ENCODE peak calls at places on chromosomes 3 and 15, in nine cellular contexts. B, T, J, L, G, R, Y, H and C are unnamed samples.
A peak's percentile ranks its signal among the peaks of the same experiment; 100 is the strongest.

GRCh38 chr3:28916713-28917499 is 364.0 kb upstream of the RBMS3 start:
- DNase-seq in T (peak; percentile 53), Y (peak; percentile 0), B (no peak), R (peak; percentile 33), G (peak; percentile 32), L (peak; percentile 61), J (peak; percentile 61), H (no peak), C (no peak)

GRCh38 chr15:80967451-80967850 is 22.2 kb downstream of the MESD start:
- DNase-seq in L (no peak), H (peak; percentile 28), T (no peak), G (no peak), R (no peak), B (no peak), Y (peak; percentile 54), J (no peak), C (no peak)

GRCh38 chr3:173745952-173746682 is 348.6 kb downstream of the NLGN1 start:
- DNase-seq in H (no peak), G (no peak), J (no peak), T (no peak), B (no peak), R (no peak), L (no peak), Y (no peak), C (no peak)

GRCh38 chr3:144257381-144257780 is 285.8 kb downstream of the DIPK2A start:
- DNase-seq in Y (no peak), H (no peak), B (no peak), T (no peak), J (no peak), L (no peak), G (no peak), R (no peak), C (no peak)

GRCh38 chr3:87855626-87856025 is 203.2 kb downstream of the CGGBP1 start:
- DNase-seq in T (no peak), H (no peak), J (no peak), R (no peak), L (no peak), Y (no peak), G (no peak), B (peak; percentile 25), C (no peak)

GRCh38 chr3:63279442-63279841 is 1.3 kb downstream of the SYNPR start:
- DNase-seq in H (no peak), Y (no peak), R (no peak), T (no peak), J (no peak), B (no peak), L (no peak), G (no peak), C (no peak)

GRCh38 chr3:113741086-113741485 is 5.0 kb downstream of the NAA50 start:
- DNase-seq in J (no peak), L (no peak), T (no peak), R (no peak), G (no peak), Y (no peak), B (no peak), H (no peak), C (no peak)

GRCh38 chr3:151412989-151413388 is 28.4 kb upstream of the P2RY12 start:
- DNase-seq in T (no peak), J (no peak), R (no peak), B (no peak), L (no peak), Y (no peak), H (no peak), G (no peak), C (no peak)

GRCh38 chr3:71172951-71173350 is 410.6 kb downstream of the FOXP1 start:
- DNase-seq in B (no peak), T (no peak), H (peak; percentile 58), Y (no peak), G (no peak), R (no peak), J (no peak), L (no peak), C (no peak)

GRCh38 chr15:54604963-54605362 is 591.8 kb downstream of the RSL24D1 start:
- DNase-seq in J (no peak), Y (no peak), T (no peak), H (no peak), G (no peak), R (no peak), B (no peak), L (no peak), C (no peak)

GRCh38 chr15:51726302-51727073 is 11.0 kb downstream of the LYSMD2 start:
- DNase-seq in T (peak; percentile 66), J (peak; percentile 39), H (peak; percentile 10), R (peak; percentile 53), B (peak; percentile 88), L (no peak), Y (peak; percentile 58), G (peak; percentile 34), C (peak; percentile 13)

GRCh38 chr3:56802411-56802745 is 629 bp upstream of the ARHGEF3 start:
- DNase-seq in J (no peak), T (no peak), G (no peak), L (no peak), H (no peak), R (no peak), B (no peak), Y (no peak), C (no peak)

GRCh38 chr3:36804295-36805055 is 40.1 kb upstream of the DCLK3 start:
- DNase-seq in L (no peak), G (no peak), R (no peak), H (no peak), T (no peak), Y (no peak), J (no peak), B (no peak), C (no peak)

GRCh38 chr3:15602146-15602536 is 596 bp downstream of the BTD start:
- DNase-seq in Y (no peak), G (no peak), L (no peak), B (peak; percentile 52), R (no peak), J (no peak), H (no peak), T (no peak), C (no peak)

GRCh38 chr3:65953301-65953812 is 85.4 kb downstream of the MAGI1 start:
- DNase-seq in R (peak; percentile 86), L (no peak), Y (peak; percentile 57), H (peak; percentile 84), B (no peak), J (peak; percentile 18), G (no peak), T (peak; percentile 51), C (no peak)

GRCh38 chr15:94119923-94120775 is 111.2 kb upstream of the MCTP2 start:
- DNase-seq in T (peak; percentile 65), H (peak; percentile 71), B (peak; percentile 51), J (peak; percentile 63), R (peak; percentile 56), Y (peak; percentile 23), G (peak; percentile 42), L (peak; percentile 49), C (peak; percentile 64)

GRCh38 chr3:183260167-183260904 is 7.3 kb downstream of the B3GNT5 start:
- DNase-seq in H (no peak), J (no peak), B (no peak), G (no peak), Y (no peak), L (no peak), R (no peak), T (peak; percentile 31), C (no peak)

DNA sequence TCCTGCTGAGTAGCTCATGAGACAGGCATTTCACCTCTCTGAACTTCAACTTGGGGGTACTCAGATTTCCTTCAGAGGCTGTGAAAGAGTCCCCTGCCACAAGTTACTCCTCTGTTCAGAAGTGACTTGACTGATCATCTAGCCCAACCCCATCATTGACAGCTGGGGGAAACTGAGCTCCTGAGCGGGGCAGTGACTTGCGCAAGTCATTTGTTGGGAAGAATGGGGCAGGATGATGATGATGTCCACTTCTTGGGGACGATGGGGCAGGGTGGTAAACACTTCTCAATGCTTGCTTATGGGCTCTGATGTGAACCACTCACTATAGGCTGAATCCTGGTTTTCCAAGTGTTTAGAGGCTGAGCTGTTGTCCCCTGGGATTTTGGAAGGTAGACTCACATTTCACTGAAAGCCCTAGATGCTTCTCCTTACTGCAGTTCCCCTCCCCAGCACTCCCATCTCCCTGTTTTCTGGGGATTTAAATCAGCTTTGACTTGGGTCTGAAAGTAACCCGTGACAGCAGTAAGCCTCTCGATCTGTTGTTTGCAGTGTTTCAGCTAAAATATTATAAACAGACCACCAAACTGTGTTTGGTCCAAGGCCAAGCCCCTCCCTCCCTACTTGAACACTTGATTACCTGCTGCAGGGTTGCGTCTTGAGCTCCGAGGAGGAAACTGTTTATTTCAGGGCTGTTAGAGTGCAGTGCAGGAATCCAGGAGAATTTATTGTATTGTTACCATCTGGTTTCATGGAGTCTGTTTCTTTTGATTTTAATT is 25.1 kb downstream of the SMAD3 start:
- DNase-seq in H (no peak), B (no peak), R (no peak), J (no peak), L (no peak), Y (no peak), T (no peak), G (no peak), C (peak; percentile 42)
- TF ChIP-seq POLR2A in H (no peak), B (no peak), R (no peak), J (no peak), L (no peak), Y (no peak), T (no peak), G (no peak), C (no peak)

GRCh38 chr15:78077053-78077859 is at the start of gene TBC1D2B:
- DNase-seq in L (no peak), R (peak; percentile 76), H (no peak), J (peak; percentile 81), Y (no peak), T (peak; percentile 72), G (peak; percentile 41), B (peak; percentile 55), C (peak; percentile 72)
- TF ChIP-seq POLR2A in L (no peak), R (peak; percentile 47), H (no peak), J (no peak), Y (no peak), T (peak; percentile 65), G (peak; percentile 20), B (peak; percentile 65), C (no peak)

DNA sequence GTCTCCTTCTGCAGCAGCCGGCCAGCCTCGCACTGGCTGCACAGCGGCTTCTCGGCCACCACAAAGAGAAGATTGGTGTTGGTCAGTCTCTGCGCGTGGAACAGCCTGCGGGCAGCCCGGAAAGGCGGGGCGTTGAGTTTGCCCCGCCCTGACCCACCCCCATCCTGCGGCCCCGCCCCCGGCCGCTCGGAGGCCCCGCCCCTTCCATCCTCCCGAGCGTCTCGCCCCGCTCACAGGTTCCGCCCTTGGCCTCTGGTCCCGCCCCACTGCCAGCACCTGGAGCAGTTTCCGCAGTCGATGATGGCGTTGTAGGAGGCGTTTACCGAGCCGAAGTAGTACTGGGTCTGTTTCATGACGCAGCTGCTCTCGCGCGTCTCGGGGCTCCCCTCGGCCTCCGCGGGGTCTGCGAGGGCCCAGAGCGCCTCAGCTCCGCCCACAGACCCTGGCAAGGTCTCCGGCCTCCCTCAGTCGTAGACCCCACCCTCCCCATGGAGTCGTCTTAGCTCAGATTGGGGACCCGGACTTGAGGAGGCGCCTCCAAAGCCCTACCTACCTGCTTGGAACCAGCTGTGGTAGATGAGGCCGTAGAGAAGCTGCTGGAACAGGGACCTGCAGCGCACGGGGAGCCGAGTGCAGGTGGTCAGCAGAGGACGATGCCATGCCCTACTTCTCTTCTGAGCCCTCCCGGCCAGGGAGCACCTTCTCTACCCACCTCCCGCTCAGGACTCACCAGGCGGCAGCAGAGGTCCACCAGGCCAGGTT is 5.9 kb upstream of the TMEM115 start:
- DNase-seq in R (peak; percentile 96), B (no peak), H (no peak), L (no peak), T (peak; percentile 78), Y (peak; percentile 78), G (peak; percentile 56), J (peak; percentile 92), C (peak; percentile 93)
- TF ChIP-seq POLR2A in R (peak; percentile 84), B (no peak), H (no peak), L (peak; percentile 68), T (peak; percentile 24), Y (no peak), G (no peak), J (no peak), C (no peak)

GRCh38 chr15:23436421-23436820 is 10.6 kb downstream of the GOLGA6L2 start:
- DNase-seq in Y (no peak), B (no peak), G (no peak), T (no peak), J (no peak), R (no peak), H (no peak), L (no peak), C (no peak)
- TF ChIP-seq POLR2A in Y (no peak), B (no peak), G (no peak), T (no peak), J (no peak), R (no peak), H (no peak), L (no peak), C (no peak)